ENCODE peak calls at places on chromosomes 2 and 18, in seven cellular contexts. One of them, this sample, is unnamed.

GRCh38 chr18:48607049-48607984 is 68.5 kb downstream of the CTIF start:
- DNase-seq in colonic mucosa: no peak
- DNase-seq in psoas muscle: no peak
- DNase-seq in cardiac muscle cell: peak; percentile 94
- DNase-seq in ovary: peak; percentile 75
- DNase-seq in spleen: peak; percentile 61
- DNase-seq in pancreas: no peak
- DNase-seq in this sample: no peak

GRCh38 chr2:213246665-213247281 is 37.5 kb upstream of the SPAG16 start:
- DNase-seq in colonic mucosa: peak; percentile 46
- DNase-seq in psoas muscle: no peak
- DNase-seq in cardiac muscle cell: peak; percentile 73
- DNase-seq in ovary: peak; percentile 20
- DNase-seq in spleen: no peak
- DNase-seq in pancreas: peak; percentile 26
- DNase-seq in this sample: no peak

GRCh38 chr2:26550276-26551015 is 72.5 kb upstream of the OTOF start:
- DNase-seq in colonic mucosa: no peak
- DNase-seq in psoas muscle: no peak
- DNase-seq in cardiac muscle cell: no peak
- DNase-seq in ovary: no peak
- DNase-seq in spleen: peak; percentile 68
- DNase-seq in pancreas: no peak
- DNase-seq in this sample: no peak

GRCh38 chr2:101699939-101700442 is 2.5 kb downstream of the MAP4K4 start:
- DNase-seq in colonic mucosa: no peak
- DNase-seq in psoas muscle: no peak
- DNase-seq in cardiac muscle cell: peak; percentile 42
- DNase-seq in ovary: no peak
- DNase-seq in spleen: no peak
- DNase-seq in pancreas: no peak
- DNase-seq in this sample: no peak

GRCh38 chr18:34600118-34600517 is 110.0 kb upstream of the DTNA start:
- DNase-seq in colonic mucosa: no peak
- DNase-seq in psoas muscle: no peak
- DNase-seq in cardiac muscle cell: peak; percentile 4
- DNase-seq in ovary: no peak
- DNase-seq in spleen: no peak
- DNase-seq in pancreas: no peak
- DNase-seq in this sample: no peak

GRCh38 chr2:207879536-207879935 is 109.8 kb upstream of the FZD5 start:
- DNase-seq in colonic mucosa: no peak
- DNase-seq in psoas muscle: no peak
- DNase-seq in cardiac muscle cell: no peak
- DNase-seq in ovary: no peak
- DNase-seq in spleen: no peak
- DNase-seq in pancreas: no peak
- DNase-seq in this sample: no peak

GRCh38 chr2:61943251-61943650 is 37.8 kb downstream of the COMMD1 start:
- DNase-seq in colonic mucosa: no peak
- DNase-seq in psoas muscle: no peak
- DNase-seq in cardiac muscle cell: no peak
- DNase-seq in ovary: no peak
- DNase-seq in spleen: no peak
- DNase-seq in pancreas: no peak
- DNase-seq in this sample: no peak

GRCh38 chr2:46315103-46315890 is 18.1 kb downstream of the EPAS1 start:
- DNase-seq in colonic mucosa: peak; percentile 87
- DNase-seq in psoas muscle: peak; percentile 91
- DNase-seq in cardiac muscle cell: peak; percentile 98
- DNase-seq in ovary: peak; percentile 95
- DNase-seq in spleen: peak; percentile 79
- DNase-seq in pancreas: peak; percentile 99
- DNase-seq in this sample: no peak

GRCh38 chr2:623384-623922 is 53.8 kb downstream of the TMEM18 start:
- DNase-seq in colonic mucosa: no peak
- DNase-seq in psoas muscle: no peak
- DNase-seq in cardiac muscle cell: no peak
- DNase-seq in ovary: no peak
- DNase-seq in spleen: no peak
- DNase-seq in pancreas: no peak
- DNase-seq in this sample: no peak

GRCh38 chr2:625415-626135 is 51.6 kb downstream of the TMEM18 start:
- DNase-seq in colonic mucosa: no peak
- DNase-seq in psoas muscle: no peak
- DNase-seq in cardiac muscle cell: no peak
- DNase-seq in ovary: no peak
- DNase-seq in spleen: no peak
- DNase-seq in pancreas: no peak
- DNase-seq in this sample: no peak

GRCh38 chr2:626491-627339 is 50.5 kb downstream of the TMEM18 start:
- DNase-seq in colonic mucosa: no peak
- DNase-seq in psoas muscle: no peak
- DNase-seq in cardiac muscle cell: no peak
- DNase-seq in ovary: no peak
- DNase-seq in spleen: no peak
- DNase-seq in pancreas: no peak
- DNase-seq in this sample: no peak

GRCh38 chr2:624096-624495 is 53.1 kb downstream of the TMEM18 start:
- DNase-seq in colonic mucosa: no peak
- DNase-seq in psoas muscle: no peak
- DNase-seq in cardiac muscle cell: no peak
- DNase-seq in ovary: no peak
- DNase-seq in spleen: no peak
- DNase-seq in pancreas: no peak
- DNase-seq in this sample: no peak

DNA sequence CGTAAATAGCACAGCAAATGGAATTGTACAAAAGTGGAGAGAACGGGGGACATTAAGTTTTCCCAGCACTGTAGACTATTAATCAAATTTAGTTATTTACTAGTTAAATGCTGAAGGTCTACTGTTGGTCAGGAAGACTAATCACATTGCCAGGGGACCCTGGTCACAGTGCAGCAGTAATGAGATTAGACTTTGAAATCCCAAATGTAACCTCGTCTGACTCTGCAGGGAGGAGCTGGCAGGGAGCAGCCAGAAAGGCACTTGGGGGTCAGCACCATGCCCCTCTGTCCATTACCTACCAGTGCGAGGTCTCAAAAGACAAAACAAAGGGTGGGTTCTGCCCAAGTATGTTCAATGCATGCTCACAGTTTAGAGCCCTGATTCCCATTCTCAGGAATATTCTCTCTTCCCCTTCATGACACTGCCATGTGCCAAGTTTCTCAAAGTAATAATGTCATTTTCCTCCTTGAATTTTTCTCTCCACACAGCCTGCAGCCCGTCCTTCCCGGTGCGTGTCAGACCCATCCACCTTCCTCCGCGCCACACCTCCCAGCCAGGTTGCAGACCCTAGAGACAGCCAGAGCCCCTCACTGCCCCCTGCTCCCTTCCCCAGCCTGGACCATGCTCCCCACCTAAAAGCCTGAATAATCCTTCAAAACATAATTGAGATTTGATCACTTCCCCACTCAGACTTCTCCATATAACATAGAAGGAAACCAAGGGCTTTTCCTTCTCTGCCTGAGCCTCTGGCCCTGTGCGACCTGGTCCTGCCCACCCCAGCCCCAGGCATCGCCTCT is 52.5 kb downstream of the TMEM18 start:
- DNase-seq in colonic mucosa: no peak
- DNase-seq in psoas muscle: no peak
- DNase-seq in cardiac muscle cell: no peak
- DNase-seq in ovary: no peak
- DNase-seq in spleen: no peak
- DNase-seq in pancreas: no peak
- DNase-seq in this sample: no peak
- H3K27me3 ChIP-seq in colonic mucosa: no peaks in the 10 kb centered on the region
- H3K27me3 ChIP-seq in psoas muscle: no peaks in the 10 kb centered on the region
- H3K27me3 ChIP-seq in cardiac muscle cell: peaks cover 11% of the 10 kb centered on the region
- H3K27me3 ChIP-seq in ovary: no peaks in the 10 kb centered on the region
- H3K27me3 ChIP-seq in spleen: no peaks in the 10 kb centered on the region
- H3K27me3 ChIP-seq in pancreas: no peaks in the 10 kb centered on the region
- H3K27me3 ChIP-seq in this sample: no peaks in the 10 kb centered on the region

GRCh38 chr2:1641498-1641897 is 102.8 kb downstream of the PXDN start:
- DNase-seq in colonic mucosa: peak; percentile 44
- DNase-seq in psoas muscle: no peak
- DNase-seq in cardiac muscle cell: peak; percentile 33
- DNase-seq in ovary: no peak
- DNase-seq in spleen: no peak
- DNase-seq in pancreas: no peak
- DNase-seq in this sample: no peak
- TF ChIP-seq CTCF in colonic mucosa: no peak
- TF ChIP-seq CTCF in psoas muscle: no peak
- TF ChIP-seq CTCF in cardiac muscle cell: no peak
- TF ChIP-seq CTCF in ovary: no peak
- TF ChIP-seq CTCF in spleen: no peak
- TF ChIP-seq CTCF in pancreas: no peak
- TF ChIP-seq CTCF in this sample: no peak

GRCh38 chr2:219057709-219058540 is 2.8 kb downstream of the IHH start:
- DNase-seq in colonic mucosa: peak; percentile 83
- DNase-seq in psoas muscle: peak; percentile 86
- DNase-seq in cardiac muscle cell: peak; percentile 73
- DNase-seq in ovary: peak; percentile 57
- DNase-seq in spleen: peak; percentile 95
- DNase-seq in pancreas: peak; percentile 87
- DNase-seq in this sample: peak; percentile 76
- H3K4me3 ChIP-seq in colonic mucosa: peak overlapping the region; percentile 59
- H3K4me3 ChIP-seq in psoas muscle: peak overlapping the region; percentile 19
- H3K4me3 ChIP-seq in cardiac muscle cell: no peak overlapping the region
- H3K4me3 ChIP-seq in ovary: no peak overlapping the region
- H3K4me3 ChIP-seq in spleen: peak overlapping the region; percentile 5
- H3K4me3 ChIP-seq in pancreas: no peak overlapping the region
- H3K4me3 ChIP-seq in this sample: peak overlapping the region; percentile 17

GRCh38 chr2:174340400-174341300 is 5.9 kb downstream of the SP9 start:
- DNase-seq in colonic mucosa: no peak
- DNase-seq in psoas muscle: no peak
- DNase-seq in cardiac muscle cell: no peak
- DNase-seq in ovary: no peak
- DNase-seq in spleen: peak; percentile 78
- DNase-seq in pancreas: no peak
- DNase-seq in this sample: peak; percentile 25

GRCh38 chr2:174339971-174340399 is 5.2 kb downstream of the SP9 start:
- DNase-seq in colonic mucosa: no peak
- DNase-seq in psoas muscle: no peak
- DNase-seq in cardiac muscle cell: no peak
- DNase-seq in ovary: no peak
- DNase-seq in spleen: no peak
- DNase-seq in pancreas: no peak
- DNase-seq in this sample: no peak

GRCh38 chr2:174338626-174339570 is 4.1 kb downstream of the SP9 start:
- DNase-seq in colonic mucosa: no peak
- DNase-seq in psoas muscle: no peak
- DNase-seq in cardiac muscle cell: no peak
- DNase-seq in ovary: no peak
- DNase-seq in spleen: no peak
- DNase-seq in pancreas: no peak
- DNase-seq in this sample: no peak

GRCh38 chr2:174338155-174338495 is 3.4 kb downstream of the SP9 start:
- DNase-seq in colonic mucosa: no peak
- DNase-seq in psoas muscle: no peak
- DNase-seq in cardiac muscle cell: no peak
- DNase-seq in ovary: no peak
- DNase-seq in spleen: no peak
- DNase-seq in pancreas: no peak
- DNase-seq in this sample: no peak

DNA sequence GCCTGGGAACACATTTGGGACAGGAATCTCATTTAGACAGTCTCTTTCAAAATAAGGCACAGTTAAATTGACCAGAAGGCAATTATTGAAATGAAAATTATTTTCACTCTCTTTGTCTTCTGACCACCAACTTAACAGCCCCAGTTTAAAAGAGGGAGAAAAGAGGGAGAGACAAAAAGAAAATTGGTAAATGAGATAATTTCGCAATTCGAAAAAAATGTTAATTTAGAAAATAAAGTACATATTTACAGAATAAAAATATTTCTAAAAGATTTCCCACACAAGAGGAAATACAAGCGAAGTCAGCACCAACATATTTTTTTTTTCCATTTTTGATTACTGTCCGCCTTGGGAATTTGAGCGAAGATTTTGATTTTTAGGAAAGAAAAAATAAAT is 4.8 kb downstream of the SP9 start:
- DNase-seq in colonic mucosa: no peak
- DNase-seq in psoas muscle: no peak
- DNase-seq in cardiac muscle cell: no peak
- DNase-seq in ovary: no peak
- DNase-seq in spleen: no peak
- DNase-seq in pancreas: no peak
- DNase-seq in this sample: no peak
- H3K27me3 ChIP-seq in colonic mucosa: peaks cover 93% of the 10 kb centered on the region
- H3K27me3 ChIP-seq in psoas muscle: peaks cover 96% of the 10 kb centered on the region
- H3K27me3 ChIP-seq in cardiac muscle cell: peaks cover 100% of the 10 kb centered on the region
- H3K27me3 ChIP-seq in ovary: peaks cover 15% of the 10 kb centered on the region
- H3K27me3 ChIP-seq in spleen: peaks cover 100% of the 10 kb centered on the region
- H3K27me3 ChIP-seq in pancreas: peaks cover 51% of the 10 kb centered on the region
- H3K27me3 ChIP-seq in this sample: no peaks in the 10 kb centered on the region

DNA sequence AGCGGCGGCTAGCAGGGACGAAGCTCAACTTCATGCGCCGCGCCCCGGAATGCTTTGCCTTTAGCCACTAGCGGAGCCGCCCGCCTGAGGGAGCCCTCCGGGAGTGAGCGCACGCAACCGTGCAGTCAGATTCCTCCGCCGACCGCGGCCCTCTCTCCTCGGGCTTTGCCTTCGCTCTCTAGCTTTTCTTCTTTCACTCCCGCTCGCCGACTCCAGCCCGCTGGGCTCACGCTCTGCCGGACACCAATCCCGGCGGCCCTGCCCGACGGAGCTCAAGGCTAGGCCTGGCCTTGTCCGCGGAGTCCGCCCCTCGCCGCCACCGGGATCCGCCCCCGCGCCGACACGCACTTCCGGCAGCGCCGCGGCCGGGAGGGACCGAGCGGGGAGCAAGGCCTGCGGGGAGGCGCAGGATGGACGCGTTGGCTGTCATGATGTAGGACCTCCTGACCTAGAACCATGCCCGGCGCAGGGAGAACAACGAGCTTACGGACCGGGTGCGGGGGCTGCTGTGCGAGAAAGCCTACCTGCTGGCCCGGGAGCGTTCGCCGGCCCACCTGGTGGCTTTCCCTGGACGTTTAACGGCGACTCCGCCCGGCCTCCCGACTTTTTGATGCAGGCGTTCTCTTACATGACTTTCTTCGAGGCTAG is 40.8 kb upstream of the AKAIN1 start:
- DNase-seq in colonic mucosa: peak; percentile 88
- DNase-seq in psoas muscle: peak; percentile 94
- DNase-seq in cardiac muscle cell: peak; percentile 95
- DNase-seq in ovary: peak; percentile 84
- DNase-seq in spleen: peak; percentile 97
- DNase-seq in pancreas: peak; percentile 85
- DNase-seq in this sample: peak; percentile 96
- TF ChIP-seq CTCF in colonic mucosa: peak; percentile 40
- TF ChIP-seq CTCF in psoas muscle: peak; percentile 52
- TF ChIP-seq CTCF in cardiac muscle cell: peak; percentile 32
- TF ChIP-seq CTCF in ovary: no peak
- TF ChIP-seq CTCF in spleen: peak; percentile 10
- TF ChIP-seq CTCF in pancreas: no peak
- TF ChIP-seq CTCF in this sample: no peak

DNA sequence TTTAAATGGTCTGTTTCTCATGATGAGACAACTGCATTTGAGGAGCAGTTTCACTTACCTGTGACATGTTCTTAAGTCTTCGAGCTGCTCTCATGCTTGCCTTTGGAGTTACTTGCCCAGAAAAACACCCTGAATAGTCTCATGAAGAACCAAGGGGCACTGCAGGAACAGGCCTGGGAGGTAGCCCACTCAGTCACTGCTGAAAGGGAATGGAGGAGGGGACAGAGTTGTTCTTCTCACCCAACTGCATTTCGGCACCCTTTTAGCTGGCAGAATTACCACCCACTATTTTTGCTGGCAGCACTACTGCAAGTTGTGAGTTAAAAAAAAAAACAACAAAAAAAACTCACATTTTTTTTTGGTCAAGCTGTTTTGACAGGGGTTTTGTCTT is 181.9 kb downstream of the PTPRM start:
- DNase-seq in colonic mucosa: no peak
- DNase-seq in psoas muscle: no peak
- DNase-seq in cardiac muscle cell: no peak
- DNase-seq in ovary: no peak
- DNase-seq in spleen: no peak
- DNase-seq in pancreas: no peak
- DNase-seq in this sample: no peak
- H3K4me3 ChIP-seq in colonic mucosa: no peak overlapping the region
- H3K4me3 ChIP-seq in psoas muscle: no peak overlapping the region
- H3K4me3 ChIP-seq in cardiac muscle cell: no peak overlapping the region
- H3K4me3 ChIP-seq in ovary: no peak overlapping the region
- H3K4me3 ChIP-seq in spleen: no peak overlapping the region
- H3K4me3 ChIP-seq in pancreas: no peak overlapping the region
- H3K4me3 ChIP-seq in this sample: no peak overlapping the region